ENCODE peak calls at places on chromosomes 6 and 20, in four cellular contexts. D, C, W and F are unnamed samples.
A peak's percentile ranks its signal among the peaks of the same experiment; 100 is the strongest.

GRCh38 chr6:68747110-68747509 is 112.0 kb downstream of the ADGRB3 start:
- DNase-seq in D (no peak), C (no peak), W (no peak), F (no peak)

GRCh38 chr20:32460231-32460630 is 102.1 kb downstream of the ASXL1 start:
- DNase-seq in D (no peak), C (no peak), W (no peak), F (no peak)

GRCh38 chr6:129893513-129894098 is 32.5 kb upstream of the TMEM244 start:
- DNase-seq in D (peak; percentile 70), C (no peak), W (no peak), F (peak; percentile 41)

GRCh38 chr20:40815156-40816038 is 126.4 kb upstream of the MAFB start:
- DNase-seq in D (no peak), C (no peak), W (no peak), F (no peak)

GRCh38 chr6:147234685-147235084 is 30.5 kb downstream of the STXBP5 start:
- DNase-seq in D (no peak), C (no peak), W (no peak), F (no peak)

GRCh38 chr6:28597924-28598323 is 72.2 kb downstream of the GPX5 start:
- DNase-seq in D (no peak), C (peak; percentile 42), W (no peak), F (no peak)

GRCh38 chr6:163401039-163401885 is 13.3 kb upstream of the QKI start:
- DNase-seq in D (no peak), C (no peak), W (no peak), F (no peak)

GRCh38 chr20:62020935-62021701 is 44.6 kb downstream of the TAF4 start:
- DNase-seq in D (peak; percentile 46), C (no peak), W (no peak), F (no peak)

GRCh38 chr20:49325981-49326380 is 48.1 kb upstream of the ZNFX1 start:
- DNase-seq in D (no peak), C (no peak), W (no peak), F (no peak)

GRCh38 chr20:10716855-10717254 is 43.1 kb upstream of the JAG1 start:
- DNase-seq in D (peak; percentile 9), C (no peak), W (no peak), F (no peak)

GRCh38 chr6:139540276-139540675 is 165.8 kb upstream of the CITED2 start:
- DNase-seq in D (peak; percentile 88), C (no peak), W (no peak), F (no peak)

GRCh38 chr6:161029195-161029809 is 37.7 kb downstream of the MAP3K4 start:
- DNase-seq in D (peak; percentile 91), C (no peak), W (no peak), F (peak; percentile 8)

GRCh38 chr6:127582777-127583462 is 5.9 kb downstream of the C6orf58 start:
- DNase-seq in D (peak; percentile 80), C (peak; percentile 58), W (peak; percentile 42), F (no peak)

GRCh38 chr20:37230200-37230599 is 31.4 kb downstream of the GHRH start:
- DNase-seq in D (no peak), C (no peak), W (no peak), F (no peak)

GRCh38 chr20:37228111-37228510 is 33.5 kb downstream of the GHRH start:
- DNase-seq in D (no peak), C (no peak), W (no peak), F (no peak)

GRCh38 chr20:37229300-37229699 is 32.3 kb downstream of the GHRH start:
- DNase-seq in D (no peak), C (no peak), W (no peak), F (no peak)

GRCh38 chr20:37226889-37227288 is 34.7 kb downstream of the GHRH start:
- DNase-seq in D (peak; percentile 84), C (no peak), W (no peak), F (no peak)

DNA sequence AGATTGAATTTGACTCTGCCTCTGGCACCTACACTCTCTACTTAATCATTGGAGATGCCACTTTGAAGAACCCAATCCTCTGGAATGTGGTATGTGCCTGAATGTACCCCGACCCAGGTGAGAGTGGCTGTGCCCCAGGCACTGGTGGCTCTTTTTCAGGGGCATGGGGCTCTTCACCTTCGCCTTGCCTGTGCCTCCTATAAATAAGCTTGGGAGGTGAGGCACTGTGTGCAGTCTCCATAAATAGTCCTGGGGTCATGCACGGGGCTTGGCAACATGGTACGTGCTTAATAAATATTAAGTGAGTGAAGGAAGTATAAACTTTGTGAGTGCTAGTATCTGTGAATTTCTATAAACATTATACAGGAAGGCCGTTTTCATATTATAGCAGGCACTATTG is 33.0 kb downstream of the GHRH start:
- DNase-seq in D (no peak), C (no peak), W (no peak), F (no peak)
- H3K36me3 ChIP-seq in D (peaks cover 23% of the 10 kb centered on the region), C (peaks cover 72% of the 10 kb centered on the region), W (peaks cover 66% of the 10 kb centered on the region), F (peaks cover 33% of the 10 kb centered on the region)

GRCh38 chr6:108176281-108177089 is 10.7 kb downstream of the NR2E1 start:
- DNase-seq in D (no peak), C (no peak), W (no peak), F (no peak)

GRCh38 chr6:108174371-108175175 is 8.8 kb downstream of the NR2E1 start:
- DNase-seq in D (peak; percentile 49), C (no peak), W (no peak), F (no peak)

GRCh38 chr6:108175176-108175591 is 9.4 kb downstream of the NR2E1 start:
- DNase-seq in D (no peak), C (no peak), W (no peak), F (no peak)

GRCh38 chr6:108171918-108172516 is 6.2 kb downstream of the NR2E1 start:
- DNase-seq in D (no peak), C (no peak), W (no peak), F (no peak)

DNA sequence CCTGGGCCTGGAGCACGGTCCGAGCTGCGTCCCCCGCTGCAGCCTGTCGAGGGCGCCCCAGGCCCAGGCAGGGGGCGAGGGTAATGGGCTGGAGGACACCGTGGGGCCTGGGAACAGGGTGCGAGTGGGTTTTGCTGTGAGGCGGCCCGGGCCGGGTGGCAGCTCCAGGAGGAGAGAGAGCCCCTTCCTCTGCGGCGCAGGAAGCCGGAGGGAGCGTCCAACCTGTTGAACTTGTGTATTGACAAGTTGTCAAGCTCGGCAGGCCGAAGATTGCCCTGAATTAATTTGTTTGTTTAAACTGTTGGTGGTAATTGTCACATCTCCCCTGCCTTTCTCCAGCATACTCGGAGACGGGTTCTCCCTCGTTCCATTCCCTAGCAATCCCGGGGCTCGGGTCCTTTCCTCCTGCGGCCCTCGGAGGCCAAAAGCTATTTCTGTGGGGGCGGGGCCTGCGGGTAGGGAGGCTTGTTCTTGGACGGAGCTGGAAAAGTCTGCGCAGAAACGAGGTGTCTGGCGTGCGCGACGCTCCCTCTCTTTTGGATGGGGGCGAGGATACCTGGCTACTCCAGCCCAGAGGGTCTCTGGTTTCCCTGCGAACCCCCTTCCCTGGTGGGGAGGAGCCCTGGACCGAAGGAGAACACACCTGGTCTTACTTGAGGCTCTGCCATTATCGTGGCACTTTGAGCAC is 9.9 kb downstream of the NR2E1 start:
- DNase-seq in D (no peak), C (no peak), W (no peak), F (no peak)
- TF ChIP-seq EZH2 in D (peak; percentile 37), C (no peak), W (peak; percentile 90), F (no peak)

DNA sequence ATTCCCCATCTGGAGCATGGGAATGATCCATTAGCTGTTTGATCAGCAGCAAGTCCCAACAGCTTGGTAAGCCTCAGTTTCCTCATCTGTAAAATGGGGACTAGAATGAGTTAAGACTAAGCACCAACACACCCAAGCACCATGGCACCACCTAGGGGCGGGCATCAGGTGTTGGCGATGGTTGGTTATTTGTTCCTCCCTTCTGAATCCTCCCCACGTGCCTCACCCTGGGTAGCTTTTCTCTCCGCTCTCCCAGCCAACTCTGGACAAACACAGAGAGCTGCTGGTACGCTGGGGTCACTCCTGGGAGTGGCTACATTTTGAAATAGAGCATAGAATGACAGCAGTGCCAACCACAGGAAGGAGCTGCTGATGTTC is 13.3 kb upstream of the ITPR3 start:
- DNase-seq in D (no peak), C (peak; percentile 37), W (no peak), F (peak; percentile 68)
- H2AFZ ChIP-seq in D (no peak overlapping the region), C (peak overlapping the region; percentile 46), W (no peak overlapping the region), F (peak overlapping the region; percentile 71)

GRCh38 chr20:63933646-63934045 is 22.6 kb downstream of the UCKL1 start:
- DNase-seq in D (no peak), C (no peak), W (no peak), F (no peak)

GRCh38 chr20:63930971-63931553 is 25.2 kb downstream of the UCKL1 start:
- DNase-seq in D (no peak), C (no peak), W (no peak), F (no peak)

GRCh38 chr20:63934271-63935068 is 21.7 kb downstream of the UCKL1 start:
- DNase-seq in D (no peak), C (no peak), W (no peak), F (no peak)

GRCh38 chr20:63931735-63932134 is 24.5 kb downstream of the UCKL1 start:
- DNase-seq in D (no peak), C (no peak), W (no peak), F (no peak)

DNA sequence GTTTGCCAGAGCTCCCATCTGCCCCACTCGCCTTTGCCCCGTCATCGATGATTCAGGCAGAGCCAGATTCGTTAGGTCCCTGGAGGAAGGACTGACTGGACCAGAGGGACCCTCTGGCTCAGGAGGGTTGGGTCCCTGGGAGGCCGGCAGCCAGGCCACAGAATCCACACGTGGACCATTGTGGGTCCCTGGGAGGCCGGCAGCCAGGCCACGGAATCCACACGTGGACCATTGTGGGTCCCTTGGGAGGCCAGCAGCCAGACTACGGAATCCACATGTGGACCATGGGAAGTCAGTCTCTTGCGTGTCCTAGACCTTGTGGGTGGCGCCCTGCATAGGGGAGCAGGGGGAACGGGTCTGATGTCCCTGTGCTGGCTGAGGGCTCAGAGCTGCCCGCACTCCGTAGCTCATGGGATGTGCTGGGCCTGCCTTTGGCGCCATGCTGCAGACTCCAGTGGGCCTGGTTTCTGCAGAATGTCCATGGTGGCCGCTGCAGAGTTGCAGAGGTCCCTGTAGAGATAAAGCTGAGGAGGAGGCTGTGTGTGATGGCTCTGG is 23.5 kb downstream of the UCKL1 start:
- DNase-seq in D (no peak), C (no peak), W (no peak), F (no peak)
- H3K36me3 ChIP-seq in D (peaks cover 25% of the 10 kb centered on the region), C (peaks cover 29% of the 10 kb centered on the region), W (peaks cover 55% of the 10 kb centered on the region), F (peaks cover 5% of the 10 kb centered on the region)

GRCh38 chr6:41470341-41471063 is 75.7 kb upstream of the FOXP4 start:
- DNase-seq in D (no peak), C (no peak), W (no peak), F (no peak)
- TF ChIP-seq EZH2 in D (no peak), C (no peak), W (peak; percentile 57), F (no peak)

DNA sequence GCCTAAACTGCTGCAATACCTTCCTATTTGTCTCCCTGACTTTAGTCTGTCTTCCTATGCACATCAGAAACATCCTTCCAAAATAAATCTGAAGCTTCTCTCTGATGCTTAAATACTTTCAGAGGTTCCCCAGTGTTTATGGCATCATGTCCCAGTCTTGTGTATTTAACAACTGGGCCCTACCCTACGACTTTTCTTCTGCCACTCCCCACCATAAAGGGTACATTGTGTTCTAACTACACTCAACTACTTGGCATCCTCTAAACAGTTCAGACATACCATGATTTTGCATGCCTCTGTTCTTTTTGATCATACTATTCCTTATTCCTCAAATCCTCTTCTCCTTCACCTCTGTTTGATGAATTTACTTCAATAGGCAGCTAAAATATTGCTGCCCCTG is 143.0 kb upstream of the KCNK16 start:
- DNase-seq in D (no peak), C (no peak), W (no peak), F (no peak)
- H2AFZ ChIP-seq in D (no peak overlapping the region), C (no peak overlapping the region), W (no peak overlapping the region), F (no peak overlapping the region)

GRCh38 chr20:47215653-47216397 is 140.7 kb downstream of the ZMYND8 start:
- DNase-seq in D (no peak), C (no peak), W (no peak), F (no peak)
- H3K36me3 ChIP-seq in D (peaks cover 4% of the 10 kb centered on the region), C (peaks cover 10% of the 10 kb centered on the region), W (peaks cover 63% of the 10 kb centered on the region), F (peaks cover 25% of the 10 kb centered on the region)

GRCh38 chr6:25223421-25224052 is 55.6 kb upstream of the CARMIL1 start:
- DNase-seq in D (peak; percentile 78), C (peak; percentile 61), W (no peak), F (peak; percentile 63)
- TF ChIP-seq EZH2 in D (no peak), C (no peak), W (no peak), F (no peak)